ENCODE peak calls at places on chromosomes 5 and 9, in five cellular contexts. One of them, this sample, is unnamed.

GRCh38 chr9:92664394-92665152 is 5.4 kb downstream of the IPPK start:
- DNase-seq in activated CD8-positive, alpha-beta T cell treated with anti-CD3 and anti-CD28 coated beads for 36 hours: peak
- DNase-seq in GM12891: no peak
- DNase-seq in SK-N-SH: no peak
- DNase-seq in amniotic stem cell: no peak
- DNase-seq in this sample: no peak

GRCh38 chr9:69181908-69182353 is 7.9 kb downstream of the TJP2 start:
- DNase-seq in activated CD8-positive, alpha-beta T cell treated with anti-CD3 and anti-CD28 coated beads for 36 hours: no peak
- DNase-seq in GM12891: no peak
- DNase-seq in SK-N-SH: no peak
- DNase-seq in amniotic stem cell: no peak
- DNase-seq in this sample: no peak

GRCh38 chr9:16147726-16148125 is 594.9 kb downstream of the CCDC171 start:
- DNase-seq in activated CD8-positive, alpha-beta T cell treated with anti-CD3 and anti-CD28 coated beads for 36 hours: no peak
- DNase-seq in GM12891: no peak
- DNase-seq in SK-N-SH: no peak
- DNase-seq in amniotic stem cell: no peak
- DNase-seq in this sample: no peak

GRCh38 chr9:69678843-69679538 is 6.8 kb upstream of the APBA1 start:
- DNase-seq in activated CD8-positive, alpha-beta T cell treated with anti-CD3 and anti-CD28 coated beads for 36 hours: no peak
- DNase-seq in GM12891: no peak
- DNase-seq in SK-N-SH: no peak
- DNase-seq in amniotic stem cell: no peak
- DNase-seq in this sample: no peak

GRCh38 chr9:76677481-76678055 is 86.7 kb upstream of the PCA3 start:
- DNase-seq in activated CD8-positive, alpha-beta T cell treated with anti-CD3 and anti-CD28 coated beads for 36 hours: no peak
- DNase-seq in GM12891: no peak
- DNase-seq in SK-N-SH: no peak
- DNase-seq in amniotic stem cell: no peak
- DNase-seq in this sample: peak

GRCh38 chr9:108041551-108041950 is 552.0 kb upstream of the KLF4 start:
- DNase-seq in activated CD8-positive, alpha-beta T cell treated with anti-CD3 and anti-CD28 coated beads for 36 hours: no peak
- DNase-seq in GM12891: no peak
- DNase-seq in SK-N-SH: no peak
- DNase-seq in amniotic stem cell: peak
- DNase-seq in this sample: no peak

GRCh38 chr5:180343846-180344327 is 9.2 kb downstream of the GFPT2 start:
- DNase-seq in activated CD8-positive, alpha-beta T cell treated with anti-CD3 and anti-CD28 coated beads for 36 hours: no peak
- DNase-seq in GM12891: no peak
- DNase-seq in SK-N-SH: peak
- DNase-seq in amniotic stem cell: no peak
- DNase-seq in this sample: no peak

GRCh38 chr5:126339215-126339805 is 83.9 kb upstream of the GRAMD2B start:
- DNase-seq in activated CD8-positive, alpha-beta T cell treated with anti-CD3 and anti-CD28 coated beads for 36 hours: peak
- DNase-seq in GM12891: peak
- DNase-seq in SK-N-SH: peak
- DNase-seq in amniotic stem cell: peak
- DNase-seq in this sample: peak

GRCh38 chr9:133754187-133754586 is 16.0 kb upstream of the SARDH start:
- DNase-seq in activated CD8-positive, alpha-beta T cell treated with anti-CD3 and anti-CD28 coated beads for 36 hours: no peak
- DNase-seq in GM12891: no peak
- DNase-seq in SK-N-SH: no peak
- DNase-seq in amniotic stem cell: no peak
- DNase-seq in this sample: no peak

GRCh38 chr5:14142202-14142855 is 813 bp upstream of the TRIO start:
- DNase-seq in activated CD8-positive, alpha-beta T cell treated with anti-CD3 and anti-CD28 coated beads for 36 hours: no peak
- DNase-seq in GM12891: no peak
- DNase-seq in SK-N-SH: no peak
- DNase-seq in amniotic stem cell: no peak
- DNase-seq in this sample: no peak

GRCh38 chr9:18268381-18268780 is 205.6 kb upstream of the ADAMTSL1 start:
- DNase-seq in activated CD8-positive, alpha-beta T cell treated with anti-CD3 and anti-CD28 coated beads for 36 hours: no peak
- DNase-seq in GM12891: no peak
- DNase-seq in SK-N-SH: no peak
- DNase-seq in amniotic stem cell: no peak
- DNase-seq in this sample: no peak

GRCh38 chr9:70297141-70297540 is 38.4 kb downstream of the SMC5 start:
- DNase-seq in activated CD8-positive, alpha-beta T cell treated with anti-CD3 and anti-CD28 coated beads for 36 hours: no peak
- DNase-seq in GM12891: no peak
- DNase-seq in SK-N-SH: no peak
- DNase-seq in amniotic stem cell: no peak
- DNase-seq in this sample: no peak

GRCh38 chr5:176692835-176693476 is 45.7 kb downstream of the TSPAN17 start:
- DNase-seq in activated CD8-positive, alpha-beta T cell treated with anti-CD3 and anti-CD28 coated beads for 36 hours: no peak
- DNase-seq in GM12891: no peak
- DNase-seq in SK-N-SH: no peak
- DNase-seq in amniotic stem cell: no peak
- DNase-seq in this sample: no peak

GRCh38 chr5:128877476-128877875 is 87.8 kb upstream of the SLC27A6 start:
- DNase-seq in activated CD8-positive, alpha-beta T cell treated with anti-CD3 and anti-CD28 coated beads for 36 hours: no peak
- DNase-seq in GM12891: no peak
- DNase-seq in SK-N-SH: no peak
- DNase-seq in amniotic stem cell: no peak
- DNase-seq in this sample: no peak

GRCh38 chr9:106878943-106879916 is 16.3 kb downstream of the ZNF462 start:
- DNase-seq in activated CD8-positive, alpha-beta T cell treated with anti-CD3 and anti-CD28 coated beads for 36 hours: no peak
- DNase-seq in GM12891: no peak
- DNase-seq in SK-N-SH: peak
- DNase-seq in amniotic stem cell: no peak
- DNase-seq in this sample: no peak

GRCh38 chr5:56545016-56545415 is 270.3 kb upstream of the MAP3K1 start:
- DNase-seq in activated CD8-positive, alpha-beta T cell treated with anti-CD3 and anti-CD28 coated beads for 36 hours: no peak
- DNase-seq in GM12891: no peak
- DNase-seq in SK-N-SH: no peak
- DNase-seq in amniotic stem cell: no peak
- DNase-seq in this sample: no peak

GRCh38 chr5:45694255-45694834 is 1.8 kb downstream of the HCN1 start:
- DNase-seq in activated CD8-positive, alpha-beta T cell treated with anti-CD3 and anti-CD28 coated beads for 36 hours: no peak
- DNase-seq in GM12891: no peak
- DNase-seq in SK-N-SH: no peak
- DNase-seq in amniotic stem cell: no peak
- DNase-seq in this sample: peak

GRCh38 chr5:158234323-158235158 is 375.6 kb upstream of the CLINT1 start:
- DNase-seq in activated CD8-positive, alpha-beta T cell treated with anti-CD3 and anti-CD28 coated beads for 36 hours: peak
- DNase-seq in GM12891: no peak
- DNase-seq in SK-N-SH: no peak
- DNase-seq in amniotic stem cell: no peak
- DNase-seq in this sample: no peak

GRCh38 chr9:128920381-128921058 is at the start of gene PHYHD1:
- DNase-seq in activated CD8-positive, alpha-beta T cell treated with anti-CD3 and anti-CD28 coated beads for 36 hours: no peak
- DNase-seq in GM12891: no peak
- DNase-seq in SK-N-SH: no peak
- DNase-seq in amniotic stem cell: no peak
- DNase-seq in this sample: no peak